ENCODE peak calls at places on chromosomes 5 and 9, in five cellular contexts. B is uterus, L is astrocyte, D is NB4, E is brain microvascular endothelial cell. V is an unnamed sample.

GRCh38 chr9:4923580-4924544 is 61.2 kb upstream of the JAK2 start:
- DNase-seq in B (no peak), L (no peak), D (peak; percentile 62), E (no peak), V (peak; percentile 28)

GRCh38 chr9:36739538-36740116 is 166.9 kb downstream of the MELK start:
- DNase-seq in B (no peak), L (no peak), D (no peak), E (no peak), V (no peak)

GRCh38 chr9:581673-582497 is 259.6 kb upstream of the DMRT1 start:
- DNase-seq in B (no peak), L (no peak), D (peak; percentile 69), E (no peak), V (no peak)

GRCh38 chr9:20618361-20618799 is 3.9 kb downstream of the MLLT3 start:
- DNase-seq in B (peak; percentile 48), L (peak; percentile 29), D (no peak), E (peak; percentile 72), V (peak; percentile 79)

GRCh38 chr5:66074891-66075290 is 69.2 kb upstream of the SREK1 start:
- DNase-seq in B (no peak), L (no peak), D (no peak), E (no peak), V (no peak)

GRCh38 chr5:164203581-164204225 is 698.3 kb downstream of the MAT2B start:
- DNase-seq in B (no peak), L (peak; percentile 25), D (no peak), E (no peak), V (no peak)

GRCh38 chr9:17462869-17463464 is 115.9 kb upstream of the SH3GL2 start:
- DNase-seq in B (peak; percentile 34), L (peak; percentile 16), D (peak; percentile 82), E (peak; percentile 45), V (peak; percentile 62)

GRCh38 chr5:14444988-14445387 is 136.6 kb upstream of the OTULINL start:
- DNase-seq in B (no peak), L (no peak), D (no peak), E (peak; percentile 39), V (peak; percentile 30)

GRCh38 chr5:69512740-69513260 is 20.2 kb downstream of the OCLN start:
- DNase-seq in B (no peak), L (peak; percentile 90), D (no peak), E (peak; percentile 22), V (peak; percentile 68)

GRCh38 chr5:98365126-98365525 is 408.3 kb upstream of the RGMB start:
- DNase-seq in B (no peak), L (no peak), D (no peak), E (no peak), V (no peak)

GRCh38 chr5:369151-369939 is 47.8 kb downstream of the AHRR start:
- DNase-seq in B (no peak), L (peak; percentile 25), D (no peak), E (no peak), V (no peak)

GRCh38 chr5:38469707-38470267 is 86.7 kb downstream of the LIFR start:
- DNase-seq in B (no peak), L (no peak), D (no peak), E (no peak), V (no peak)

GRCh38 chr9:18548456-18548855 is 74.5 kb downstream of the ADAMTSL1 start:
- DNase-seq in B (no peak), L (no peak), D (no peak), E (no peak), V (no peak)

GRCh38 chr5:10595678-10596309 is 31.9 kb downstream of the ANKRD33B start:
- DNase-seq in B (peak; percentile 73), L (peak; percentile 86), D (no peak), E (peak; percentile 77), V (peak; percentile 83)

GRCh38 chr5:151086905-151087360 is 6.1 kb upstream of the TNIP1 start:
- DNase-seq in B (no peak), L (no peak), D (no peak), E (no peak), V (no peak)

GRCh38 chr5:97542469-97542868 is 359.4 kb upstream of the RIOK2 start:
- DNase-seq in B (no peak), L (no peak), D (no peak), E (no peak), V (no peak)

DNA sequence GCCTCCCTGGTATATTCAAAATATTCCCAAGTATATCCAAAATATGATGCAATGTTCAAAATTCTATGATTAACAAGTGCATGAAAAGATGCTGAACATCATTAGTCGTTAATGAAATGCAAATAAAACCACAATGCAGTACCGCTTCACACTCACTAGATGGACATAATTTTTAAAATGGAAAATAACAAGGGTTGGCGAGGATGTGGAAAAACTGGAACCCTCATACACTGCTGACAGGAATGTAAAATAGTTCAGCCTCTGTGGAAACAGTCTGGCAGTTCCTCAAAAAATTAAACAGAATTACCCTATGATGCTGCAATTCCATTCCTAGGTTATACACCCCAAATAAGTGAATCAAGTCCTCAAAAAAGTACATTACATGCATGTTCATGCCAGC is 36.1 kb upstream of the MYOT start:
- DNase-seq in B (peak; percentile 15), L (no peak), D (no peak), E (no peak), V (no peak)
- TF ChIP-seq CTCF in B (no peak), L (peak; percentile 6), D (no peak), E (peak; percentile 3), V (peak; percentile 50)

GRCh38 chr5:121630402-121630801 is 221.3 kb upstream of the FTMT start:
- DNase-seq in B (no peak), L (no peak), D (no peak), E (no peak), V (no peak)
- TF ChIP-seq CTCF in B (no peak), L (no peak), D (no peak), E (peak; percentile 31), V (no peak)

GRCh38 chr9:32580631-32581300 is 7.8 kb upstream of the NDUFB6 start:
- DNase-seq in B (no peak), L (no peak), D (no peak), E (no peak), V (no peak)
- TF ChIP-seq CTCF in B (no peak), L (no peak), D (no peak), E (no peak), V (no peak)

GRCh38 chr5:135724475-135725065 is 109.9 kb upstream of the SLC25A48 start:
- DNase-seq in B (no peak), L (no peak), D (peak; percentile 7), E (no peak), V (no peak)

DNA sequence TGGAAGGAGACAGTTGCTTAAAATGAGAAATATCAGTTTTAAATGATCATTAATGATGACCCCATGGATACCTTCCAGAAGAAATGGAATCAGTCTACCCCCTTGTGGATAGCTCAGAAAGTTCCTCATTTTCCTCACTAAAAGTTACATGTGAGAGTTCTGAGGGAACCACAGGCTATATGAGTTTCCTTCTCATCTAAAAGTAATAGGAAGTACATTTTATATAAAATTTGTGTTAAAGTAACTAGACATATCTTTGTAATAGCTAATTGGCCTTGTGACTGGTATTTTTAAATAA is 104.9 kb upstream of the SLC25A48 start:
- DNase-seq in B (no peak), L (no peak), D (peak; percentile 28), E (no peak), V (no peak)
- TF ChIP-seq CTCF in B (no peak), L (peak; percentile 22), D (peak; percentile 8), E (no peak), V (peak; percentile 58)

GRCh38 chr9:22528485-22528884 is 81.9 kb downstream of the DMRTA1 start:
- DNase-seq in B (no peak), L (no peak), D (no peak), E (no peak), V (peak; percentile 21)
- TF ChIP-seq CTCF in B (no peak), L (peak; percentile 42), D (no peak), E (peak; percentile 49), V (peak; percentile 62)